ENCODE peak calls at places on chromosomes 1 and 21, in seven cellular contexts. Q is Caco-2, T is HL-60, H is psoas muscle, Y is bronchial epithelial cell, W is spleen, B is Panc1. R is an unnamed sample.

GRCh38 chr1:65527672-65528071 is 107.2 kb downstream of the LEPR start:
- DNase-seq in Y (no peak), B (no peak), Q (no peak), T (no peak), W (no peak), H (no peak), R (no peak)

GRCh38 chr1:1069061-1069710 is 4.9 kb downstream of the RNF223 start:
- DNase-seq in Q (peak), B (peak), Y (peak), H (peak), T (peak), W (peak), R (peak)

GRCh38 chr1:220876511-220877347 is 2.5 kb upstream of the HLX start:
- DNase-seq in B (no peak), H (no peak), Y (no peak), Q (no peak), T (peak), W (peak), R (no peak)

GRCh38 chr1:62595647-62596046 is 1.7 kb upstream of the ANGPTL3 start:
- DNase-seq in T (no peak), B (no peak), W (no peak), H (no peak), Q (no peak), Y (no peak), R (no peak)

GRCh38 chr1:218969021-218969420 is 204.7 kb upstream of the LYPLAL1 start:
- DNase-seq in H (no peak), T (no peak), Q (no peak), W (no peak), Y (no peak), B (no peak), R (no peak)

GRCh38 chr1:27476222-27476621 is 13.7 kb downstream of the WASF2 start:
- DNase-seq in H (no peak), T (no peak), W (no peak), B (no peak), Q (no peak), Y (no peak), R (no peak)

GRCh38 chr1:80531182-80531581 is 1269.6 kb upstream of the ADGRL2 start:
- DNase-seq in H (no peak), B (no peak), T (no peak), Y (no peak), Q (no peak), W (no peak), R (no peak)

GRCh38 chr1:912740-913301 is 10.9 kb upstream of the SAMD11 start:
- DNase-seq in B (no peak), W (peak), Q (peak), Y (no peak), T (peak), H (peak), R (no peak)

GRCh38 chr1:13864760-13865159 is 164.8 kb downstream of the PRDM2 start:
- DNase-seq in Q (no peak), H (no peak), W (no peak), T (no peak), B (no peak), Y (no peak), R (no peak)

GRCh38 chr1:17198476-17199258 is 6.3 kb upstream of the PADI1 start:
- DNase-seq in T (no peak), B (no peak), H (peak), W (peak), Q (no peak), Y (no peak), R (no peak)

GRCh38 chr1:248901578-248901977 is 4.5 kb upstream of the PGBD2 start:
- DNase-seq in Y (no peak), W (no peak), H (no peak), Q (no peak), B (no peak), T (no peak), R (no peak)

GRCh38 chr1:89719502-89720306 is 86.8 kb downstream of the LRRC8C start:
- DNase-seq in Y (peak), W (no peak), H (no peak), B (no peak), Q (no peak), T (peak), R (peak)

GRCh38 chr1:209603877-209604276 is 20.4 kb downstream of the CAMK1G start:
- DNase-seq in W (no peak), B (no peak), T (no peak), H (no peak), Q (no peak), Y (peak), R (no peak)

GRCh38 chr1:234135501-234135900 is 231.0 kb downstream of the SLC35F3 start:
- DNase-seq in H (no peak), B (no peak), W (no peak), Q (no peak), T (no peak), Y (no peak), R (no peak)

GRCh38 chr1:158039380-158039779 is 45.9 kb downstream of the KIRREL1 start:
- DNase-seq in H (no peak), Y (peak), B (no peak), Q (no peak), T (no peak), W (peak), R (no peak)

GRCh38 chr1:7842517-7842916 is 10.3 kb downstream of the UTS2 start:
- DNase-seq in W (no peak), T (no peak), B (no peak), Q (no peak), H (no peak), Y (no peak), R (no peak)

GRCh38 chr21:44400791-44401385 is 47.5 kb downstream of the TRPM2 start:
- DNase-seq in T (no peak), H (no peak), B (no peak), Y (no peak), W (peak), Q (no peak), R (no peak)

GRCh38 chr21:44397431-44398031 is 44.1 kb downstream of the TRPM2 start:
- DNase-seq in B (no peak), Y (no peak), Q (no peak), T (no peak), W (no peak), H (no peak), R (no peak)

GRCh38 chr21:44398499-44398898 is 45.1 kb downstream of the TRPM2 start:
- DNase-seq in T (no peak), H (no peak), B (no peak), W (no peak), Y (no peak), Q (no peak), R (no peak)

GRCh38 chr21:44399955-44400790 is 46.8 kb downstream of the TRPM2 start:
- DNase-seq in B (no peak), W (peak), Y (no peak), H (no peak), Q (no peak), T (no peak), R (no peak)

DNA sequence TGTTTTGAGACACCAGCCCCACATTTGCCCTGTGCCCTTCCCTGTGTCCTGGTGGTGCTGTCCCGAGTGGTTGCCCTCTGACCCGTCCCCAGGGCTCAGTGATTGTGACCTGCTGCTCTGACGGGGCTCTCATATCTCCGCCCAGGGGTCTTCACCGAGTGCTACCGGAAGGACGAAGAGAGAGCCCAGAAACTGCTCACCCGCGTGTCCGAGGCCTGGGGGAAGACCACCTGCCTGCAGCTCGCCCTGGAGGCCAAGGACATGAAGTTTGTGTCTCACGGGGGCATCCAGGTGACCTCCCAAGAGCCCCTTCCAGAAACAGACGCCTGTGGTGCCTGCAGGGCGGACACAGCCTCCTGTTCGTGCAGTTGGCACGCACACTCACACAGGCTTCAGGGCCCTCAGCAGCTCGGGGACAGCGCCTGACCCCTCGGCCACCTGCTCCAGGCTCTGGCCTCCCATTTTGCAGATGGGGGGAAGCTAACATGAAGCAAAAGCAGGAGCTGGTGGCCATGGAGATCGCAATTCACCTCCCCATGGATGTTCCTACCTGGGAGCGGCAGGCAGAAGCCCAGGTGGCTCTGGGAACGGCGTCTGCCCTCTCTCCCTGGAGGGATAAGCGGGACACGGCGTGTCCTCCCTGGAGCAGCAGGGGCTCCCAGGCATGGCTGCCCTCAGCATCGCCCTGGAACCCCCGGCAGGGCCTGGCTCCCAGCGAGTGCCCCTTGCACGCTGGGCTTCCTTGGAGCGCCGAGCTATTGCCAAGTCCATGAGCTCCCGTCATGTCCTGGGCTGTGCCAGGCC is 45.9 kb downstream of the TRPM2 start:
- DNase-seq in W (peak), Y (no peak), H (no peak), T (no peak), Q (no peak), B (no peak), R (no peak)
- H3K4me3 ChIP-seq in W (no peak), Y (no peak), H (no peak), T (no peak), Q (no peak), B (no peak), R (no peak)

DNA sequence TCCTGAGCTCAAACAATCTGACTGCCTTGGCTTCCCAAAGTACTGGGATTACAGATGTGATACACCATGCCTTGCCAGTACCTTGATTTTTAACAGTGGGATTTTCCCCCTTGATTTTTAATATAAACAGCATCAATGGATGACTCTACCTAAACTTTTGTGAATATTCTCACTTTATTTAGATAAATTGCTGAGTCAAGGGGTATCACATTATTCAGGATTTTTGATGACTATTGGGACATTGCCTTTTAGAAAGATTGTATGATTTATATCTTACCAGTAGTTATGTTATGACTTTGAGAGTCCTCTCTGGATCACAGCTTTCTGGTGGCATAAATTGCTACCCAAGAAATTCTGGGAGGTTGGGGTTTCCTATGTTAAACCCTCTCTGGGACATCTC is 112.5 kb upstream of the SPAG17 start:
- DNase-seq in Q (no peak), T (no peak), H (no peak), W (no peak), B (no peak), Y (no peak), R (no peak)
- TF ChIP-seq CTCF in Q (no peak), T (no peak), H (no peak), W (no peak), B (no peak), Y (no peak), R (no peak)

GRCh38 chr21:33300701-33301631 is 23.8 kb upstream of the IFNAR1 start:
- DNase-seq in Y (no peak), B (no peak), T (peak), H (no peak), Q (no peak), W (peak), R (no peak)

GRCh38 chr21:33302055-33302454 is 22.7 kb upstream of the IFNAR1 start:
- DNase-seq in Q (no peak), Y (no peak), H (no peak), B (no peak), T (no peak), W (no peak), R (no peak)

GRCh38 chr21:33296156-33296555 is 28.6 kb upstream of the IFNAR1 start:
- DNase-seq in T (no peak), H (no peak), W (peak), Y (no peak), Q (no peak), B (no peak), R (no peak)

GRCh38 chr21:33301632-33302002 is 23.2 kb upstream of the IFNAR1 start:
- DNase-seq in W (no peak), B (no peak), T (no peak), H (no peak), Y (no peak), Q (no peak), R (no peak)

GRCh38 chr21:33299181-33299752 is 25.5 kb upstream of the IFNAR1 start:
- DNase-seq in Y (peak), B (no peak), H (no peak), T (peak), W (no peak), Q (no peak), R (peak)
- H3K4me3 ChIP-seq in Y (no peak), B (no peak), H (no peak), T (no peak), W (no peak), Q (no peak), R (no peak)

DNA sequence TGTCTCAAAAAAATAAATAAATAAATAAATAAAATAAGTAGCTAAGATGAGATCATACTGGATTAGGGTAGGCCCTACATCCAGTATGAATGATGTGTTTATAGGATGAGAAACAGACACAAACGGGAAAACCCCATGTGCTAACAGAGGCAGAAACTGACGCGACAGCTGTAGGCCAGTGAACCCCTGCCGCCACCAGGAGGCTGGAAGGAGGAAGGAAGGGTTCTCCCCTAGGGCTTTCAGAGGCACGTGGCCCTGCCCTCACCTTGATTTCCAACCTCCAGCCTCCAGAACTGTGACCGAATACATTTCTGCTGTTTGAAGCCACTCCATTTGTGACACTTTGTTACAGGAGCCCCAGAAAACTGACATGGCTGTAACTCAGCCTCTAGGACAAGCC is 38.5 kb downstream of the CHD5 start:
- DNase-seq in B (no peak), T (peak), Y (no peak), Q (peak), H (peak), W (no peak), R (no peak)
- TF ChIP-seq CTCF in B (no peak), T (no peak), Y (no peak), Q (peak), H (no peak), W (no peak), R (peak)

DNA sequence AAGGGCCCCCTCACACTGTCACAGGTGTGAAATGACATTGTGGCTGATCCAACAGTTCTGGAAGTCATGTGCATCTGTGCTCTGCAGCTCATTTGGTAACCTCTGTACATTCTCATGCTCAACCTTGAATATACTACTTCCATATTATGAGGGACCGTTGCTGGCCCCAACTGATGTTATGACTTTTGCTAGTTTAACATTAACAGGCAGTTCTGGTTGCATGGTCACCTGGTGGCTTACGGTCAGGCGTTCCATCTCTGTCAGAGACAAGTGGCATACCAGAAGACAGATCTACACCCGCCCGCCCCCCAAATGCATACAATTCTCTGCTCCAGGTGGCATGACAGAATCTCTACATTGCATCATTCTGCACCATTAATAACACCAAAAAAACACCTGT is 6.0 kb upstream of the DIP2A start:
- DNase-seq in B (no peak), W (no peak), H (peak), Y (no peak), Q (no peak), T (no peak), R (no peak)
- H3K4me3 ChIP-seq in B (no peak), W (no peak), H (no peak), Y (no peak), Q (no peak), T (no peak), R (no peak)

GRCh38 chr1:21941370-21941769 is 4.3 kb upstream of the HSPG2 start:
- DNase-seq in W (no peak), T (no peak), Y (no peak), Q (no peak), B (no peak), H (no peak), R (no peak)

GRCh38 chr1:21940492-21940891 is 3.4 kb upstream of the HSPG2 start:
- DNase-seq in W (no peak), Y (no peak), T (no peak), H (no peak), Q (no peak), B (no peak), R (no peak)

GRCh38 chr1:21937372-21938121 is 437 bp upstream of the HSPG2 start:
- DNase-seq in W (peak), T (peak), Q (peak), Y (no peak), H (peak), B (no peak), R (no peak)

GRCh38 chr1:21938791-21939538 is 1.9 kb upstream of the HSPG2 start:
- DNase-seq in W (no peak), H (no peak), Q (no peak), T (no peak), B (no peak), Y (no peak), R (no peak)

GRCh38 chr1:21939650-21940374 is 2.7 kb upstream of the HSPG2 start:
- DNase-seq in Q (no peak), B (peak), T (peak), H (peak), Y (peak), W (no peak), R (no peak)
- TF ChIP-seq CTCF in Q (no peak), B (no peak), T (no peak), H (peak), Y (peak), W (peak), R (no peak)

GRCh38 chr21:19321688-19322087 is 918.1 kb upstream of the TMPRSS15 start:
- DNase-seq in H (no peak), B (no peak), T (no peak), Y (no peak), Q (no peak), W (no peak), R (no peak)
- H3K4me3 ChIP-seq in H (no peak), B (no peak), T (no peak), Y (no peak), Q (no peak), W (no peak), R (no peak)

DNA sequence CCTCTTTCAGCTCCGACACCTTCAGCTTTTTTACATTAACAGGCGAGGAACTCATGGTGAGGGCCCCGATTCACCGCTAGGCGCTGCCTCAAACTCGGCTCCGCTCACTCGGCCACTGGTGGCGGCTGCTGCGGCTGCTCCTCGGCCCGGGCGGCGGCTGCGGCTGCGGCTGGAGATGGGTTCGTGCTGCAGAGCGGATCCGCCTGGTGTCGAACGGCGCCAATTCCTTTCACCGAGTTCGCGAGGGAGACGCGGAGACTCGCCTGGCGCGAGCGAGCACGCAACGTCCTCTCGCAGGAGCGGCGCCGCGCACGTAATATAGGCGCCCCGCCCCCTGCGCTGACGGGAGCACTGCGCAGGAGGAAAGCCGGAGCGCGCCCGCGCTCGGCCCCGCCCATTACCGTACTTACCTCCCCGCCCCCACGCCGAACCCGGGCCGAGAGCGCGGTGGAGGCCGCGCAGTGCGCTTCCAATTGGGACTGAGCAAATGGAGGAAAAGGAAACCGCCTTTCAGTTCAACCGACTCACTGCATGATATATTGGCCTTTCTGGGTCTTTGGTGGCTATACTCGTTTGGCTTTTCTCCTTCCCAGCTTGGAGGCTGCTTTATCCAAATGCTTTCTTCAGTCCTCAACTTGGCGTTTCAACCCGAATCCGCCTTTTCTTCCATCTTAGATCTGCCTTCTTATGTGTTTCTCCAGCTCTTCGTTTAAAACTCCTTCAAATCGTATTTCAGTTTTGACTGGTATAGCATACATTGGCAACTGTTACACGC is at the start of gene HNRNPU:
- DNase-seq in T (peak), B (peak), Q (peak), H (peak), W (peak), Y (peak), R (peak)
- TF ChIP-seq CTCF in T (no peak), B (no peak), Q (peak), H (peak), W (peak), Y (peak), R (peak)

GRCh38 chr1:20185834-20186782 is at the start of the genes PLA2G2C and UBXN10:
- DNase-seq in T (no peak), Q (peak), B (no peak), Y (no peak), W (peak), H (peak), R (no peak)
- H3K4me3 ChIP-seq in T (no peak), Q (peak), B (peak), Y (peak), W (peak), H (peak), R (peak)

R was measured in GM12864.